ENCODE peak calls at places on chromosomes 3 and 15, in seven cellular contexts. G, V, Z, U, N, K and R are unnamed samples.
A peak's percentile ranks its signal among the peaks of the same experiment; 100 is the strongest.

GRCh38 chr15:29270169-29270955 is 740 bp upstream of the NSMCE3 start:
- DNase-seq in U (no peak), K (peak; percentile 25), V (peak; percentile 49), Z (no peak), G (peak; percentile 2), N (no peak), R (no peak)

GRCh38 chr3:147120029-147120428 is 286.3 kb downstream of the ZIC4 start:
- DNase-seq in V (peak; percentile 26), U (no peak), G (no peak), N (no peak), Z (no peak), K (peak; percentile 45), R (no peak)

GRCh38 chr15:44595246-44595645 is 58.3 kb downstream of the EIF3J start:
- DNase-seq in Z (no peak), N (no peak), V (no peak), U (no peak), K (no peak), G (no peak), R (no peak)

GRCh38 chr3:159919873-159920272 is 68.8 kb upstream of the IL12A start:
- DNase-seq in G (no peak), N (no peak), K (peak; percentile 56), U (no peak), Z (no peak), V (peak; percentile 63), R (no peak)

GRCh38 chr3:187640823-187641135 is 29.4 kb downstream of the SST start:
- DNase-seq in U (no peak), N (no peak), G (no peak), K (no peak), V (no peak), Z (no peak), R (no peak)

GRCh38 chr3:10454907-10455306 is 50.5 kb downstream of the ATP2B2 start:
- DNase-seq in V (no peak), Z (no peak), N (no peak), U (no peak), K (no peak), G (no peak), R (no peak)

GRCh38 chr15:99138491-99138982 is 33.7 kb downstream of the SYNM start:
- DNase-seq in K (no peak), N (no peak), V (no peak), G (no peak), U (no peak), Z (no peak), R (no peak)

GRCh38 chr3:59289836-59290235 is 240.0 kb upstream of the CFAP20DC start:
- DNase-seq in K (no peak), U (no peak), Z (no peak), G (no peak), V (no peak), N (no peak), R (no peak)

GRCh38 chr15:40470423-40471104 is at the start of gene CHST14:
- DNase-seq in V (peak; percentile 35), N (peak; percentile 22), K (peak; percentile 80), Z (peak; percentile 49), U (peak; percentile 25), G (peak; percentile 22), R (peak; percentile 65)

GRCh38 chr3:12507871-12508281 is 23.6 kb downstream of the TSEN2 start:
- DNase-seq in Z (peak; percentile 66), G (no peak), V (peak; percentile 73), K (no peak), U (no peak), N (no peak), R (no peak)

GRCh38 chr3:4574426-4574965 is 81.3 kb downstream of the ITPR1 start:
- DNase-seq in Z (no peak), U (no peak), K (no peak), G (no peak), N (no peak), V (no peak), R (no peak)

GRCh38 chr15:86018679-86019078 is 61.0 kb upstream of the AGBL1 start:
- DNase-seq in V (no peak), N (no peak), Z (no peak), U (no peak), K (no peak), G (no peak), R (no peak)

GRCh38 chr3:46312996-46313395 is 40.9 kb upstream of the CCR2 start:
- DNase-seq in V (no peak), G (no peak), N (peak; percentile 73), U (no peak), K (no peak), Z (no peak), R (no peak)

GRCh38 chr3:166190360-166190759 is 353.1 kb upstream of the BCHE start:
- DNase-seq in V (peak; percentile 80), N (no peak), K (peak; percentile 68), Z (peak; percentile 37), G (no peak), U (no peak), R (no peak)

GRCh38 chr3:139970526-139970925 is 35.5 kb downstream of the CLSTN2 start:
- DNase-seq in V (no peak), Z (no peak), K (no peak), N (no peak), U (no peak), G (no peak), R (no peak)

GRCh38 chr15:95446854-95447253 is 883.6 kb upstream of the NR2F2 start:
- DNase-seq in V (no peak), Z (no peak), U (no peak), G (no peak), N (no peak), K (no peak), R (no peak)

GRCh38 chr15:58043192-58043903 is 22.2 kb downstream of the ALDH1A2 start:
- DNase-seq in N (peak; percentile 27), V (peak; percentile 17), Z (no peak), U (no peak), G (no peak), K (peak; percentile 64), R (peak; percentile 46)

GRCh38 chr15:50247819-50248650 is 17.5 kb downstream of the HDC start:
- DNase-seq in K (peak; percentile 7), U (no peak), V (no peak), Z (no peak), G (no peak), N (no peak), R (no peak)

GRCh38 chr15:92808611-92809063 is 91.5 kb upstream of the CHD2 start:
- DNase-seq in U (peak; percentile 49), K (peak; percentile 79), V (peak; percentile 80), N (no peak), G (peak; percentile 64), Z (peak; percentile 83), R (no peak)

GRCh38 chr3:163863146-163863545 is 1215.2 kb downstream of the SI start:
- DNase-seq in G (no peak), V (no peak), Z (no peak), U (no peak), K (no peak), N (no peak), R (no peak)

GRCh38 chr15:44729394-44729913 is 6.9 kb upstream of the TRIM69 start:
- DNase-seq in G (peak; percentile 39), Z (no peak), N (no peak), V (no peak), U (no peak), K (peak; percentile 78), R (peak; percentile 46)

GRCh38 chr3:64518950-64519349 is 168.8 kb downstream of the ADAMTS9 start:
- DNase-seq in K (no peak), U (no peak), V (peak; percentile 3), Z (no peak), N (no peak), G (no peak), R (no peak)

GRCh38 chr3:7484636-7485035 is 623.7 kb downstream of the GRM7 start:
- DNase-seq in G (no peak), N (no peak), U (no peak), V (peak; percentile 82), K (no peak), Z (no peak), R (no peak)

GRCh38 chr3:59777559-59778178 is 727.8 kb upstream of the CFAP20DC start:
- DNase-seq in V (no peak), Z (no peak), G (no peak), K (no peak), U (no peak), N (no peak), R (no peak)

GRCh38 chr3:153944084-153944483 is 177.1 kb upstream of the ARHGEF26 start:
- DNase-seq in V (no peak), U (no peak), G (no peak), N (no peak), Z (no peak), K (no peak), R (no peak)

GRCh38 chr3:158532099-158532734 is 38.8 kb upstream of the MLF1 start:
- DNase-seq in U (peak; percentile 13), G (peak; percentile 28), V (peak; percentile 42), K (peak; percentile 70), Z (no peak), N (no peak), R (peak; percentile 21)

GRCh38 chr3:191566469-191566868 is 105.5 kb downstream of the PYDC2 start:
- DNase-seq in V (peak; percentile 60), U (no peak), N (no peak), Z (no peak), K (no peak), G (no peak), R (no peak)

GRCh38 chr3:122358633-122359032 is 24.4 kb downstream of the MIX23 start:
- DNase-seq in Z (no peak), G (no peak), U (no peak), K (no peak), V (no peak), N (no peak), R (no peak)